ENCODE peak calls at places on chromosomes 2 and 18, in nine cellular contexts. B is upper lobe of right lung, Y is MCF 10A, E is AG04450, R is foreskin fibroblast, V is heart right ventricle, Q is astrocyte of the spinal cord, S is fibroblast of mammary gland, L is epithelial cell of proximal tubule. O is an unnamed sample.

GRCh38 chr2:135248611-135249010 is 196.5 kb downstream of the RAB3GAP1 start:
- DNase-seq in V (no peak), S (no peak), L (no peak), Y (no peak), B (no peak), Q (no peak), R (no peak), E (no peak), O (no peak)

GRCh38 chr2:226873051-226873620 is 37.3 kb downstream of the RHBDD1 start:
- DNase-seq in Q (peak; percentile 38), L (no peak), Y (no peak), R (peak; percentile 40), S (peak; percentile 52), B (no peak), E (no peak), V (no peak), O (no peak)

GRCh38 chr18:63258749-63259580 is 60.6 kb downstream of the BCL2 start:
- DNase-seq in Q (no peak), V (no peak), S (no peak), L (no peak), B (no peak), R (no peak), E (no peak), Y (no peak), O (no peak)

GRCh38 chr18:79043288-79043687 is 25.9 kb upstream of the ATP9B start:
- DNase-seq in L (no peak), Y (no peak), Q (no peak), S (no peak), E (no peak), V (no peak), B (no peak), R (no peak), O (no peak)

GRCh38 chr18:76569644-76570415 is 74.8 kb upstream of the ZNF516 start:
- DNase-seq in Y (no peak), R (no peak), S (no peak), V (no peak), L (no peak), E (no peak), B (no peak), Q (no peak), O (no peak)

GRCh38 chr2:122480381-122481243 is 725.2 kb downstream of the TSN start:
- DNase-seq in L (no peak), S (no peak), Q (no peak), E (no peak), R (no peak), V (no peak), B (no peak), Y (no peak), O (no peak)

GRCh38 chr18:3468833-3469232 is 18.9 kb downstream of the TGIF1 start:
- DNase-seq in V (no peak), B (no peak), Y (no peak), S (no peak), E (no peak), L (no peak), Q (no peak), R (no peak), O (no peak)

GRCh38 chr2:231364961-231365810 is 30.3 kb upstream of the B3GNT7 start:
- DNase-seq in E (peak; percentile 63), R (peak; percentile 87), V (no peak), Q (peak; percentile 79), S (peak; percentile 26), B (no peak), L (no peak), Y (peak; percentile 74), O (no peak)

GRCh38 chr2:58419983-58420382 is 178.9 kb upstream of the FANCL start:
- DNase-seq in S (no peak), B (no peak), V (no peak), L (no peak), Q (no peak), R (no peak), Y (no peak), E (no peak), O (no peak)

GRCh38 chr2:116510117-116510671 is 1304.3 kb upstream of the DDX18 start:
- DNase-seq in B (no peak), S (no peak), R (no peak), L (no peak), Q (peak; percentile 4), E (no peak), V (no peak), Y (peak; percentile 61), O (no peak)

GRCh38 chr2:187526776-187527175 is 27.5 kb downstream of the TFPI start:
- DNase-seq in V (no peak), L (no peak), Q (no peak), E (no peak), S (peak; percentile 47), B (no peak), R (no peak), Y (no peak), O (no peak)

GRCh38 chr2:121530563-121531334 is at the start of gene RNU4ATAC:
- DNase-seq in B (peak; percentile 92), Y (peak; percentile 97), V (peak; percentile 90), S (peak; percentile 99), L (peak; percentile 99), E (peak; percentile 98), R (peak; percentile 96), Q (peak; percentile 99), O (peak; percentile 83)

GRCh38 chr2:203021986-203022385 is 7.3 kb downstream of the NBEAL1 start:
- DNase-seq in L (no peak), B (no peak), E (no peak), S (no peak), Y (no peak), V (no peak), Q (no peak), R (no peak), O (no peak)

GRCh38 chr2:187826023-187826422 is 271.8 kb upstream of the TFPI start:
- DNase-seq in B (no peak), L (peak; percentile 19), V (no peak), E (no peak), R (peak; percentile 6), S (peak; percentile 3), Q (peak; percentile 54), Y (peak; percentile 39), O (no peak)

GRCh38 chr2:19850526-19851050 is 51.2 kb downstream of the TTC32 start:
- DNase-seq in V (no peak), Y (no peak), S (no peak), R (no peak), Q (no peak), E (no peak), B (no peak), L (no peak), O (no peak)

GRCh38 chr2:19850056-19850455 is 51.7 kb downstream of the TTC32 start:
- DNase-seq in L (no peak), V (no peak), S (no peak), E (no peak), Y (peak; percentile 9), B (no peak), Q (no peak), R (no peak), O (no peak)

GRCh38 chr2:19848952-19849351 is 52.8 kb downstream of the TTC32 start:
- DNase-seq in Y (no peak), B (no peak), V (no peak), L (no peak), S (no peak), R (no peak), Q (no peak), E (no peak), O (no peak)

GRCh38 chr2:19848029-19848750 is 53.6 kb downstream of the TTC32 start:
- DNase-seq in R (no peak), L (no peak), V (no peak), B (no peak), E (no peak), Y (no peak), Q (no peak), S (no peak), O (no peak)

GRCh38 chr2:19851116-19851515 is 50.7 kb downstream of the TTC32 start:
- DNase-seq in B (no peak), Q (no peak), Y (peak; percentile 38), V (no peak), L (no peak), R (no peak), S (no peak), E (no peak), O (no peak)
- TF ChIP-seq CTCF in B (no peak), Q (peak; percentile 42), Y (peak; percentile 17), V (no peak), L (peak; percentile 53), R (peak; percentile 18), S (peak; percentile 11), E (peak; percentile 35), O (no peak)

DNA sequence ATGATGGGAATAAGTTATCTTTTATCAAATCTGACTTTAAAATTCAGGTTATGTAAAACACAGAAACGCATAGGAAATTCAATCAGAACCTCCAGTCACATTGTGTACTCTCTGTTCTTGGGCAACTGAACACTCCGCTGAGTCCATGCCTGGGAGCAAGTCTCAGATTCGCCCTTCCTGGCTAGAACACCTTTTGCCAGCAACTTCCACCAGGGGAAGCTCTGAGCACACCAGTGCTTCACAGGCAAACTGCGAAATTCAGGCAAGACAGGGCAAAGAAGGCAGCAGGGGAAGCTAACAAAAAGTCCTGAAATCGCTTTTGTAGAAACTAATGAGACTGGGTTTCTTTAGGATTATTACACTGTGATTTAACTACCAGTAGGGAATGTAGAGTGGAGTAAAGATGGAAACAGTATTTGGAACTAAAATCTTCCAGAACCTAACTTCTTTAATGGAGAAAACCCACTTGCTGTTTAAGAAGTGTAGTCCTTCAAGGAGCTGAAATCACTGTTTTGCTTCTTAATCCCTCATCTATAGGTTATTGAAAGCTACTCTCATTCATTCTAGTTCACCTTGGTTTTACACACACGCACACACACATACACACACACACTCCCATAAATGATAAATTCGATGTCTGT is 214.3 kb downstream of the TMEM182 start:
- DNase-seq in E (no peak), Y (peak; percentile 78), B (no peak), V (peak; percentile 11), S (peak; percentile 8), Q (peak; percentile 20), R (no peak), L (peak; percentile 22), O (peak; percentile 39)
- TF ChIP-seq CTCF in E (peak; percentile 19), Y (peak; percentile 79), B (peak; percentile 20), V (peak; percentile 47), S (peak; percentile 26), Q (peak; percentile 47), R (no peak), L (peak; percentile 88), O (peak; percentile 24)

DNA sequence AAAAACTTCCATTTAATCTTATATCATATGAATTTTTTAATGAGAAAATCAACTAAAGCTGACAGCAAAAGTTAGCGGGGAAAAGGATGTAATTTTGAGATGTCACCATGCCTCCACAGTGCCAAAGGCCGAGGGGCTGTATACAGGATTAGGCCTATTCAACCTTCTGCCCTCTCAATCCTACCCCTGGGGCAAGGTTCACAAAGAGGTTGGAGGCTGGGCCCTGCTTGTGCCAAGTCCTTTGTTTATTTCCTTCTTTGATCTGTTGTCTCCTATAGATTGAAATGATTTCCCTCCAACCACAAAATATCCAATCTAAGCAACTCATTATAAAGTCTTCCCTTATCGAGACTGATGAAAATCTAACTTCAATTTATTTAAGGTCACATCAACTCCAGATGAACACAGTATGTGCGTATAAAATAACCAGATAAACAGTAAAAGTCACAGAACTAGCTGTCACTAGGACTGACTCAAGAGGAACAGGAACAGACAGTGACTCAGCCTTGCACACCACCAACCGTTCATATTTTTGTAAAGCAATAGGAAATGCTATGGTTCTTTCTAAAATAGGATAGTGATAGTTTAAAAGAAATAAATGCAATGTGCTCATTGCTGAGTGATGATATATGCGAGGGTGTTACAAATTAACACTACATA is 95.8 kb downstream of the SLC25A12 start:
- DNase-seq in R (peak; percentile 61), E (no peak), S (peak; percentile 77), Y (peak; percentile 49), B (no peak), L (no peak), Q (peak; percentile 74), V (no peak), O (no peak)
- TF ChIP-seq CTCF in R (no peak), E (no peak), S (no peak), Y (no peak), B (no peak), L (no peak), Q (no peak), V (no peak), O (no peak)

GRCh38 chr2:118865106-118865505 is 17.7 kb upstream of the EN1 start:
- DNase-seq in R (peak; percentile 37), Y (peak; percentile 65), L (no peak), Q (no peak), S (peak; percentile 76), V (peak; percentile 15), E (no peak), B (peak; percentile 46), O (no peak)
- TF ChIP-seq CTCF in R (peak; percentile 50), Y (peak; percentile 80), L (peak; percentile 70), Q (peak; percentile 65), S (peak; percentile 66), V (peak; percentile 56), E (peak; percentile 56), B (peak; percentile 58), O (peak; percentile 59)